ENCODE peak calls at places on chromosome 16, in seven cellular contexts. One of them, this sample, is unnamed.
A peak's percentile ranks its signal among the peaks of the same experiment; 100 is the strongest.

GRCh38 chr16:85166699-85167588 is 54.7 kb upstream of the CIBAR2 start:
- DNase-seq in fibroblast of mammary gland: no peak
- DNase-seq in astrocyte: no peak
- DNase-seq in A549: no peak
- DNase-seq in CD4-positive, alpha-beta memory T cell: no peak
- DNase-seq in IMR-90: no peak
- DNase-seq in AG09309: no peak
- DNase-seq in this sample: no peak

GRCh38 chr16:82995286-82995926 is 368.6 kb downstream of the CDH13 start:
- DNase-seq in fibroblast of mammary gland: no peak
- DNase-seq in astrocyte: no peak
- DNase-seq in A549: no peak
- DNase-seq in CD4-positive, alpha-beta memory T cell: no peak
- DNase-seq in IMR-90: no peak
- DNase-seq in AG09309: no peak
- DNase-seq in this sample: no peak

GRCh38 chr16:57985204-57986121 is 14.5 kb upstream of the CNGB1 start:
- DNase-seq in fibroblast of mammary gland: no peak
- DNase-seq in astrocyte: no peak
- DNase-seq in A549: no peak
- DNase-seq in CD4-positive, alpha-beta memory T cell: no peak
- DNase-seq in IMR-90: no peak
- DNase-seq in AG09309: no peak
- DNase-seq in this sample: no peak

GRCh38 chr16:52383640-52384292 is 163.2 kb downstream of the TOX3 start:
- DNase-seq in fibroblast of mammary gland: no peak
- DNase-seq in astrocyte: no peak
- DNase-seq in A549: no peak
- DNase-seq in CD4-positive, alpha-beta memory T cell: no peak
- DNase-seq in IMR-90: no peak
- DNase-seq in AG09309: no peak
- DNase-seq in this sample: no peak

GRCh38 chr16:84583995-84584394 is 33.9 kb downstream of the COTL1 start:
- DNase-seq in fibroblast of mammary gland: no peak
- DNase-seq in astrocyte: no peak
- DNase-seq in A549: no peak
- DNase-seq in CD4-positive, alpha-beta memory T cell: no peak
- DNase-seq in IMR-90: no peak
- DNase-seq in AG09309: no peak
- DNase-seq in this sample: no peak

GRCh38 chr16:74608944-74609343 is 2.0 kb upstream of the GLG1 start:
- DNase-seq in fibroblast of mammary gland: no peak
- DNase-seq in astrocyte: no peak
- DNase-seq in A549: no peak
- DNase-seq in CD4-positive, alpha-beta memory T cell: peak; percentile 90
- DNase-seq in IMR-90: no peak
- DNase-seq in AG09309: no peak
- DNase-seq in this sample: no peak

GRCh38 chr16:14249291-14250032 is 178.3 kb downstream of the MRTFB start:
- DNase-seq in fibroblast of mammary gland: peak; percentile 51
- DNase-seq in astrocyte: no peak
- DNase-seq in A549: peak; percentile 46
- DNase-seq in CD4-positive, alpha-beta memory T cell: no peak
- DNase-seq in IMR-90: peak; percentile 43
- DNase-seq in AG09309: no peak
- DNase-seq in this sample: no peak

GRCh38 chr16:30786115-30786935 is 680 bp downstream of the ZNF629 start:
- DNase-seq in fibroblast of mammary gland: peak; percentile 63
- DNase-seq in astrocyte: peak; percentile 45
- DNase-seq in A549: peak; percentile 61
- DNase-seq in CD4-positive, alpha-beta memory T cell: no peak
- DNase-seq in IMR-90: peak; percentile 62
- DNase-seq in AG09309: no peak
- DNase-seq in this sample: no peak

GRCh38 chr16:70592106-70592571 is 54.2 kb upstream of the IL34 start:
- DNase-seq in fibroblast of mammary gland: no peak
- DNase-seq in astrocyte: no peak
- DNase-seq in A549: no peak
- DNase-seq in CD4-positive, alpha-beta memory T cell: no peak
- DNase-seq in IMR-90: no peak
- DNase-seq in AG09309: no peak
- DNase-seq in this sample: no peak

GRCh38 chr16:28208824-28209223 is 2.9 kb downstream of the XPO6 start:
- DNase-seq in fibroblast of mammary gland: no peak
- DNase-seq in astrocyte: no peak
- DNase-seq in A549: no peak
- DNase-seq in CD4-positive, alpha-beta memory T cell: no peak
- DNase-seq in IMR-90: no peak
- DNase-seq in AG09309: no peak
- DNase-seq in this sample: no peak
- H3K4me3 ChIP-seq in fibroblast of mammary gland: no peak overlapping the region
- H3K4me3 ChIP-seq in astrocyte: no peak overlapping the region
- H3K4me3 ChIP-seq in A549: no peak overlapping the region
- H3K4me3 ChIP-seq in CD4-positive, alpha-beta memory T cell: peak overlapping the region; percentile 1
- H3K4me3 ChIP-seq in IMR-90: no peak overlapping the region
- H3K4me3 ChIP-seq in AG09309: no peak overlapping the region
- H3K4me3 ChIP-seq in this sample: no peak overlapping the region

DNA sequence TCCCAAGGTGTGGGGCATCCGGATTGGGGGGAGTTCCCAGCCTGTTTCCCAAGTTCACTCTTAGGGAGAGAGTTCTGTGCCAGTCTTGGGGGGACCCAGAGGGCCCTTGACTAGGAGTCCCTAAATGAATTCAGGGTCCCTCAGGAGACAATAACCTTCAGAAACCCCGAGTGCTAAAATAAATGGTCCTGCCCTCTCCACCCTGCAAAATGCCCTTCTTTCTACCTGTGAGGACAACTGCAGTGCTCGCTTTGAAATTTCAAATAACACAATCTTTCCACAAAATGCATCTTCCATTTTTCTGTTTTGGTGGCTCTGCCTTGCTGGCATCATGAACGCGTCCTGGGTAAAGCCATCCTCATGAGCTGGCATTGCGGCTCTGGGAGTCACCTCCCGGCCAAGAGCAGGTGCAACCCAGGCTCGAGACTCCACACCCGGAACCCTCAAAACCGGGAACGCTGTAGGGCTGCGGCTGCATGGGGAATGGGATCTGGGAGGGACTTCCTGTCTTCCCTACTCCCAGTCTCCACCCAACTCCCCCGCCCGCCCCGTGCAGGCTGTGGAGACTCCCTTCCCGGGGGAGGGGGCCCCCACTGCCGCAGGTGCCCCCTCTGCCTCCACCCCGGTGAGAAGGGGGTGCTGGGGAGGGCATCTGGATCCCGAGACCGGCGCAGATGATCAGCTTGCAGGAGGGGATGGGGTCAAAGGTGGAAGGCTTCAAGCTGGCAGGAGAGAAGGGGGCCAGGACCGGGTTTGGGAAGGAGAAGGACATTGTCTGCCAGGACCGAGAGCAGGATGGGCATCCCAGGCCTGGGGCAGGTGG is at the start of gene ZNF205:
- DNase-seq in fibroblast of mammary gland: peak; percentile 73
- DNase-seq in astrocyte: peak; percentile 57
- DNase-seq in A549: peak; percentile 85
- DNase-seq in CD4-positive, alpha-beta memory T cell: no peak
- DNase-seq in IMR-90: peak; percentile 70
- DNase-seq in AG09309: peak; percentile 10
- DNase-seq in this sample: no peak
- H3K4me3 ChIP-seq in fibroblast of mammary gland: peak within 1 kb of the TSS; percentile 93
- H3K4me3 ChIP-seq in astrocyte: peak within 1 kb of the TSS; percentile 82
- H3K4me3 ChIP-seq in A549: peak within 1 kb of the TSS; percentile 84
- H3K4me3 ChIP-seq in CD4-positive, alpha-beta memory T cell: no peak within 1 kb of the TSS
- H3K4me3 ChIP-seq in IMR-90: peak within 1 kb of the TSS; percentile 88
- H3K4me3 ChIP-seq in AG09309: peak within 1 kb of the TSS; percentile 91
- H3K4me3 ChIP-seq in this sample: peak within 1 kb of the TSS; percentile 97

GRCh38 chr16:27428035-27428785 is 26.2 kb downstream of the IL21R start:
- DNase-seq in fibroblast of mammary gland: no peak
- DNase-seq in astrocyte: no peak
- DNase-seq in A549: no peak
- DNase-seq in CD4-positive, alpha-beta memory T cell: no peak
- DNase-seq in IMR-90: no peak
- DNase-seq in AG09309: no peak
- DNase-seq in this sample: no peak
- H3K4me3 ChIP-seq in fibroblast of mammary gland: no peak overlapping the region
- H3K4me3 ChIP-seq in astrocyte: no peak overlapping the region
- H3K4me3 ChIP-seq in A549: no peak overlapping the region
- H3K4me3 ChIP-seq in CD4-positive, alpha-beta memory T cell: no peak overlapping the region
- H3K4me3 ChIP-seq in IMR-90: no peak overlapping the region
- H3K4me3 ChIP-seq in AG09309: no peak overlapping the region
- H3K4me3 ChIP-seq in this sample: no peak overlapping the region

DNA sequence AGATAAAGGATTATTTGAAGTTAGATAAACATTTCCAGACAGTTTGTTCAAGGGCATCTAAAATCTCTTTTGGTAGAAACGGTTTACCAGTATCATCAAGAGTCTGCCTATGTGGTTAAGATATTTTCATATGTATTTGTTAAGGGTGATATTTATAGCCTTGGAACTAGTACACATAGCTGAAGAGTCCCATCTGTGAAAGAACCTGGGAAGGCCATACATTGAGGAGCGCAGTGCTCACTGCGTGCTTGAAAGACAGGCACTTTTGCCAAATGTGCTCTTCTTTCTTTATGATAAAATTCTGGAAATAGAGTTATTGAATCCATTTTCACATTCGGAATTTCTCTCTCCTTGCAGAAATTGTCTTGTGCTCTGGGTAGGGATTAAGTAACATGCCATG is 7.7 kb downstream of the IGSF6 start:
- DNase-seq in fibroblast of mammary gland: no peak
- DNase-seq in astrocyte: no peak
- DNase-seq in A549: no peak
- DNase-seq in CD4-positive, alpha-beta memory T cell: no peak
- DNase-seq in IMR-90: no peak
- DNase-seq in AG09309: no peak
- DNase-seq in this sample: no peak
- H3K4me3 ChIP-seq in fibroblast of mammary gland: no peak overlapping the region
- H3K4me3 ChIP-seq in astrocyte: no peak overlapping the region
- H3K4me3 ChIP-seq in A549: no peak overlapping the region
- H3K4me3 ChIP-seq in CD4-positive, alpha-beta memory T cell: peak overlapping the region; percentile 49
- H3K4me3 ChIP-seq in IMR-90: no peak overlapping the region
- H3K4me3 ChIP-seq in AG09309: no peak overlapping the region
- H3K4me3 ChIP-seq in this sample: no peak overlapping the region

DNA sequence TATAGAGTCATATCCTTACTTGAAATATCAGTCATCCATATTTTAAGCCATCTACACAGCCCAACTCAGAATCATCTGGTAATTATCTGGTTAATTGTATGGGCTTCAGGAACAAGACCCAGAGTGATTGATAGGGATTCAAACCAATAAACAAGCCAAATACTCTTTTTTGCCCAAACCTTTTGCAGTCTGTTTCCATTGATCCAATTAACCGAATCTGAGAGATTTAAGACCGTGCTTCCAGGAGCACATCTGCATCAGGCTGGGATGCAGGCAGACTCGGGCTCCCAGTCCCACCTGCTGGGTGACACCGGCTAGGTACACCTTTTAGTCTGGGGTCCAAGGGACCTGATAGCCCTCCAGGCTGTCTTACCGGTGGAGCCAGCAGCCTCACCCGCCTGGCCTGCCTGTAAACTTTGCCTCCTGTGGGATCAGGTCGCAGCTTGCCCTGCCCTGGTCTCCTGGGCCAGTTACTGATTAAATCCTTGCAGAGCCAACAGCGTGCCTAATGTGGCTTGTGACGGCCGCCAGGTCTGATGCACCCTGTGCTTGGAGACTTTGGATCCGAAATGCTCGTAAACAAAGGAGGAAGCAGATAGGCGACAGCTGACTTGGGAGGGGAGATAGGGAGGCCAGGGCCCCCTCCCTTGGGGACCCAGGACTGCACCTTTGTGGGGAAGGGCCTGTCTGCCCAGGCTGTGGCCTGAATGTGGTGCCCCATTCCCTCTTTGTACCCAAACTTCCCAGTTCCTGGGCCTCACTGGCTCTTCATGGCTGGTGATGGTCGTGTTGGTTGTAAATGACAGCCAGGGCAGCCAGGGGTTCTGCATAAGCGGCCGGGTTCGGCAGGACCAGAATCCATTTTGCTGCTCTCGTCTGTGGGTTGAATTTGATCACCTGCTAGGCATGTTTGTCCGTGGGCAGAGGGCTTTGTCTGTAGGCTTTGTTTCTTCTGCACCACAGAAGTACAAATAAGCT is 3.8 kb downstream of the CMIP start:
- DNase-seq in fibroblast of mammary gland: no peak
- DNase-seq in astrocyte: no peak
- DNase-seq in A549: no peak
- DNase-seq in CD4-positive, alpha-beta memory T cell: no peak
- DNase-seq in IMR-90: no peak
- DNase-seq in AG09309: no peak
- DNase-seq in this sample: no peak
- H3K4me3 ChIP-seq in fibroblast of mammary gland: no peak overlapping the region
- H3K4me3 ChIP-seq in astrocyte: no peak overlapping the region
- H3K4me3 ChIP-seq in A549: peak overlapping the region; percentile 79
- H3K4me3 ChIP-seq in CD4-positive, alpha-beta memory T cell: no peak overlapping the region
- H3K4me3 ChIP-seq in IMR-90: no peak overlapping the region
- H3K4me3 ChIP-seq in AG09309: no peak overlapping the region
- H3K4me3 ChIP-seq in this sample: no peak overlapping the region

DNA sequence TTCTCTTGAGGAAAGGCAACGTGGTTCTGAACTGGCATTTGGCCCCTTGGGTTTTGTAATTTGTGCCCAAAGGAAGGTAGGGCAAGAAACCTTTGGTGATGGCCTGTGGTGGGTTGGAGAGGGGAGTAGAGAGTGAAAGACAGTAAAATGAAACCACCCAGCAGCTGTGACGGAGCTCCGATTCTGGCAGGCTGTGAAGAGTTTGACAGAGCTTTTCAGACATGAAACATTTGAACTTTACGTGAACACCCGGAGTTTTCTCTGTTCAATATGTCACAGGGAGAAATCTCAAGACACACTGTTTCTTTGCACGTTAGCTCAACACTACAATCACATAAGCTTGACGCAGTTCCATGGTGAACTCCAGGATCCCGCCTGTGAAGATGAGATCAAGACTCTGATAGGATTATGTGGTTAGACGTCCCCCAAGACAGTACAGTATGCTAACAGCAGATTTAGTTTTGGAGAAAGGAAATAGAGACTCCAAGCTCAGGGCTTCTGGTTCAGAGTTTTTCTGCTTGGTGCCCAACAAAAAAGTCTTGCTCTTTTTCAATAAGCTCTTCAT is 79.7 kb upstream of the CDH11 start:
- DNase-seq in fibroblast of mammary gland: no peak
- DNase-seq in astrocyte: no peak
- DNase-seq in A549: no peak
- DNase-seq in CD4-positive, alpha-beta memory T cell: no peak
- DNase-seq in IMR-90: peak; percentile 19
- DNase-seq in AG09309: no peak
- DNase-seq in this sample: peak; percentile 19
- H3K4me3 ChIP-seq in fibroblast of mammary gland: no peak overlapping the region
- H3K4me3 ChIP-seq in astrocyte: no peak overlapping the region
- H3K4me3 ChIP-seq in A549: no peak overlapping the region
- H3K4me3 ChIP-seq in CD4-positive, alpha-beta memory T cell: no peak overlapping the region
- H3K4me3 ChIP-seq in IMR-90: no peak overlapping the region
- H3K4me3 ChIP-seq in AG09309: no peak overlapping the region
- H3K4me3 ChIP-seq in this sample: no peak overlapping the region